ENCODE peak calls at places on chromosome 19, in eight cellular contexts. I is WERI-Rb-1; Q is CD8-positive, alpha-beta T cell; Z is mucosa of descending colon; F is brain microvascular endothelial cell; X is uterus; T is lung; U is psoas muscle. B is an unnamed sample.

GRCh38 chr19:37594982-37595382 is 306 bp downstream of the ZNF540 start:
- DNase-seq in I (peak; percentile 47), Q (no peak), Z (peak; percentile 76), F (peak; percentile 54), X (peak; percentile 57), T (peak; percentile 58), U (peak; percentile 71), B (peak; percentile 8)

GRCh38 chr19:1651061-1651547 is 1.3 kb downstream of the TCF3 start:
- DNase-seq in I (no peak), Q (peak; percentile 77), Z (peak; percentile 61), F (no peak), X (no peak), T (no peak), U (no peak), B (no peak)

GRCh38 chr19:40803857-40804782 is 5.1 kb downstream of the EGLN2 start:
- DNase-seq in I (peak; percentile 68), Q (peak; percentile 84), Z (peak; percentile 77), F (no peak), X (no peak), T (peak; percentile 83), U (no peak), B (no peak)

GRCh38 chr19:3366761-3367571 is 583 bp downstream of the NFIC start:
- DNase-seq in I (peak; percentile 80), Q (no peak), Z (peak; percentile 72), F (no peak), X (peak; percentile 72), T (no peak), U (peak; percentile 78), B (no peak)

GRCh38 chr19:1675633-1676350 is 23.4 kb upstream of the TCF3 start:
- DNase-seq in I (peak; percentile 58), Q (no peak), Z (no peak), F (no peak), X (no peak), T (no peak), U (no peak), B (no peak)

GRCh38 chr19:6587998-6588507 is 2.9 kb downstream of the CD70 start:
- DNase-seq in I (no peak), Q (no peak), Z (no peak), F (no peak), X (no peak), T (no peak), U (no peak), B (no peak)

GRCh38 chr19:47507031-47507430 is 7.8 kb downstream of the NAPA start:
- DNase-seq in I (peak; percentile 83), Q (no peak), Z (no peak), F (no peak), X (no peak), T (no peak), U (no peak), B (no peak)

GRCh38 chr19:49565261-49565660 is 15.1 kb downstream of the NOSIP start:
- DNase-seq in I (no peak), Q (no peak), Z (peak; percentile 55), F (no peak), X (no peak), T (no peak), U (no peak), B (no peak)

GRCh38 chr19:42226886-42227285 is 6.8 kb downstream of the ZNF526 start:
- DNase-seq in I (no peak), Q (no peak), Z (no peak), F (peak; percentile 45), X (no peak), T (no peak), U (no peak), B (no peak)

GRCh38 chr19:3234800-3235199 is 10.3 kb downstream of the CELF5 start:
- DNase-seq in I (peak; percentile 42), Q (no peak), Z (no peak), F (no peak), X (no peak), T (no peak), U (no peak), B (no peak)

GRCh38 chr19:56917998-56918397 is 77.5 kb upstream of the PEG3 start:
- DNase-seq in I (no peak), Q (no peak), Z (no peak), F (no peak), X (no peak), T (no peak), U (no peak), B (no peak)

GRCh38 chr19:46909356-46909755 is 48.6 kb downstream of the ARHGAP35 start:
- DNase-seq in I (no peak), Q (peak; percentile 25), Z (no peak), F (no peak), X (no peak), T (no peak), U (no peak), B (no peak)

GRCh38 chr19:42363614-42364346 is 26.3 kb downstream of the CNFN start:
- DNase-seq in I (no peak), Q (no peak), Z (no peak), F (no peak), X (no peak), T (no peak), U (no peak), B (no peak)

DNA sequence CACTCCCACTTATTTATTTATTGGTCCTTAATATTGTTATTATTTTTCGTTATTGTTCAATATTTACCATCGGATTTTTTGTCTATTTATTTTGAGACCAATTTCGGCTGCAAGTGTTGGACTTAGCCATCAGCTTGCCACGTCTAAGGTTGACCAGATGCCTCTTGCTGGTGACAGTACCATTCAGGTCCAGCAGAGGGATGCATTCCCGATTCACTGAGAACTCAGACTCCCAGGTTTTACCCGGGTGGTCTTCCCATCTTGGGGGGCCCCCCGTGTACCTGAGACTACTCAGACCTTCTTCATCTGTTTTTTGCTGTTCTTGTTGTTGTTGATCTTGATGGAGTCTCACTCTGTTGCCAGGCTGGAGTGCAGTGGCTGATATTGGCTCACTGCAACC is 1435.2 kb downstream of the UQCRFS1 start:
- DNase-seq in I (peak; percentile 28), Q (no peak), Z (no peak), F (no peak), X (no peak), T (no peak), U (no peak), B (no peak)
- TF ChIP-seq CTCF in I (peak; percentile 35), Q (no peak), Z (no peak), F (peak; percentile 52), X (no peak), T (no peak), U (no peak), B (peak; percentile 28)

DNA sequence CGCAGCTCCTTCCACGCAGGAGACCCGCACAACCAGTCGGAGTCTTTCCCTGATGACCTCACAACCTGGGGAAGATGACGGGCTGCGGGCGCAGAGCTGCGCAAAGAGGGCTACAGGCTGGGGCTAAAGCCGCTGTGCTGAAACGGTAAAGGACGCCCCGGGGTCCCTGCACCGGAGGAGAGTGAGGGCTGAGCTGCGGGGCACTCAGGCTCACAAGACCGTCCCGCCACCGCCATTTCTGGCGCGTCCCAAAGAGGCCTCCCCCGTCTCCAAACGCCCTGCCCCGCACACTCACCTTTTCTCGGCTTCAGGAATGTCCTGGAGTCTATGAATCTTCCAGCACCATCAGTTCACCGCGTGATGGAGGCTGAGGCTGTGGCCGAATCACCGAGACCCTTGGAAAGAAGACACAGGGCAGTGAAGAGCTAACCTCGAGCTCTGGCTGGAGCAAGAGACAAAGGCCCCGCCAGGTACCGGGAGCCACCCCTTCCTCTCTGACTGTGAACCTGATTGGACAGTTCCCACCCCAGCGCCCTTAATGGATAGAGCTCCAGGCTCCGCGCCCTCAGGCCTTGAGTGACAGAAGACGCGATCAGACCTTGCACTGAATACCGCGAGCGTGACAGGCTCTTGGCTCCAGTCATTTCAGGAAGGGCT is 41.8 kb upstream of the ZNF429 start:
- DNase-seq in I (peak; percentile 95), Q (no peak), Z (peak; percentile 67), F (no peak), X (no peak), T (peak; percentile 61), U (no peak), B (no peak)
- H3K4me3 ChIP-seq in I (peak overlapping the region; percentile 92), Q (no peak overlapping the region), Z (no peak overlapping the region), F (peak overlapping the region; percentile 35), X (peak overlapping the region; percentile 23), T (peak overlapping the region; percentile 11), U (peak overlapping the region; percentile 39), B (peak overlapping the region; percentile 36)

GRCh38 chr19:31353826-31354225 is 4.6 kb upstream of the TSHZ3 start:
- DNase-seq in I (no peak), Q (no peak), Z (no peak), F (no peak), X (no peak), T (no peak), U (no peak), B (no peak)
- TF ChIP-seq CTCF in I (no peak), Q (no peak), Z (no peak), F (no peak), X (no peak), T (no peak), U (no peak), B (no peak)

GRCh38 chr19:14088634-14089411 is 1.7 kb downstream of the SAMD1 start:
- DNase-seq in I (no peak), Q (no peak), Z (no peak), F (no peak), X (no peak), T (no peak), U (no peak), B (no peak)
- H3K4me3 ChIP-seq in I (peak overlapping the region; percentile 46), Q (no peak overlapping the region), Z (no peak overlapping the region), F (peak overlapping the region; percentile 42), X (no peak overlapping the region), T (no peak overlapping the region), U (peak overlapping the region; percentile 89), B (peak overlapping the region; percentile 54)

DNA sequence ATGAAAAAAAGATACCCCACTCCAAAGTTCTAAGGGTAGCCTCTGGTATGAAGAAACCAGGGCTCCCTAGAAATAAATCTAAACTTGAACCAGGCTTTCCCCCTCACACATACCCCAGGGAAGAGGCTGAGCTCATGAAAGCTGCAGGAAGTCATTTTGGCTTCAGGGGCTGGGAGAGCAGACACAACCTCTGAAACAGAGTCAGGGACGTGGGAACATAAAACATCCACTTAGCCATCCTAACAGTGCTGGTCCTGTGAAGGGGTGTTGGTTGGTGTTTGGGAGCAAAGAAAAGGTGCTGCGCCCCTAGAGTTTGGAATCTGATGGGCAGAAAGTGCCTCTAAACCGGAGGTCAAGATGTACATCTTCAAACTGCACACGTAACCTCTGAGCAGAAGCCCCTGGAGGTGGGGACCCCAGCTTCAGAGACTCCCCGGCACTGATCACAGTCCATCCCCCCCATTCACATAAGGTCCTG is 15.8 kb downstream of the RAB3D start:
- DNase-seq in I (no peak), Q (no peak), Z (no peak), F (no peak), X (no peak), T (no peak), U (no peak), B (no peak)
- TF ChIP-seq CTCF in I (no peak), Q (no peak), Z (no peak), F (peak; percentile 5), X (no peak), T (no peak), U (no peak), B (no peak)

B was measured in astrocyte of the cerebellum.